ENCODE peak calls at places on chromosomes 12 and 14, in five cellular contexts. K is heart right ventricle; B is CD4-positive, alpha-beta T cell; J is uterus; T is endodermal cell. Q is an unnamed sample.

GRCh38 chr14:22071001-22071400 is 397.4 kb upstream of the OR4E1 start:
- DNase-seq in K (no peak), B (peak; percentile 39), J (no peak), T (no peak), Q (no peak)

GRCh38 chr12:131457028-131457310 is 253.9 kb upstream of the SFSWAP start:
- DNase-seq in K (no peak), B (no peak), J (no peak), T (no peak), Q (no peak)

GRCh38 chr14:69553221-69553620 is 21.4 kb downstream of the CCDC177 start:
- DNase-seq in K (no peak), B (no peak), J (no peak), T (no peak), Q (no peak)

GRCh38 chr14:32508281-32508680 is 179.2 kb downstream of the AKAP6 start:
- DNase-seq in K (no peak), B (no peak), J (no peak), T (no peak), Q (no peak)

GRCh38 chr14:93857081-93857480 is 68.8 kb upstream of the PRIMA1 start:
- DNase-seq in K (no peak), B (no peak), J (no peak), T (no peak), Q (no peak)

GRCh38 chr12:15963271-15963670 is 52.1 kb downstream of the DERA start:
- DNase-seq in K (no peak), B (no peak), J (no peak), T (no peak), Q (no peak)

GRCh38 chr12:57888407-57889157 is 42.1 kb upstream of the CTDSP2 start:
- DNase-seq in K (no peak), B (peak; percentile 41), J (peak; percentile 67), T (peak; percentile 88), Q (peak; percentile 66)

GRCh38 chr14:68961781-68962584 is 17.1 kb downstream of the ACTN1 start:
- DNase-seq in K (no peak), B (no peak), J (peak; percentile 80), T (peak; percentile 85), Q (peak; percentile 27)

GRCh38 chr12:110917467-110917866 is 2.9 kb downstream of the MYL2 start:
- DNase-seq in K (no peak), B (no peak), J (no peak), T (peak; percentile 64), Q (no peak)

GRCh38 chr12:119911147-119911546 is 34.0 kb upstream of the CIT start:
- DNase-seq in K (no peak), B (no peak), J (no peak), T (no peak), Q (no peak)

GRCh38 chr12:96456265-96456974 is 33.0 kb upstream of the CFAP54 start:
- DNase-seq in K (no peak), B (no peak), J (no peak), T (no peak), Q (no peak)

GRCh38 chr14:101369916-101370592 is 191.2 kb upstream of the DIO3 start:
- DNase-seq in K (no peak), B (no peak), J (peak; percentile 15), T (no peak), Q (no peak)

GRCh38 chr14:70982204-70982603 is 74.9 kb downstream of the PCNX1 start:
- DNase-seq in K (no peak), B (no peak), J (no peak), T (no peak), Q (no peak)

GRCh38 chr14:95953111-95953724 is 76.6 kb downstream of the TUNAR start:
- DNase-seq in K (no peak), B (no peak), J (no peak), T (peak; percentile 72), Q (no peak)

GRCh38 chr14:95463173-95463901 is 53.1 kb downstream of the SYNE3 start:
- DNase-seq in K (no peak), B (peak; percentile 46), J (no peak), T (no peak), Q (no peak)

GRCh38 chr12:66087365-66087943 is 43.1 kb downstream of the LLPH start:
- DNase-seq in K (peak; percentile 21), B (peak; percentile 33), J (peak; percentile 61), T (peak; percentile 88), Q (peak; percentile 3)

GRCh38 chr12:56190695-56191155 is 1.4 kb upstream of the SMARCC2 start:
- DNase-seq in K (no peak), B (no peak), J (no peak), T (peak; percentile 72), Q (no peak)

GRCh38 chr14:95291859-95292542 is 27.7 kb downstream of the CLMN start:
- DNase-seq in K (peak; percentile 76), B (no peak), J (peak; percentile 61), T (no peak), Q (peak; percentile 27)

DNA sequence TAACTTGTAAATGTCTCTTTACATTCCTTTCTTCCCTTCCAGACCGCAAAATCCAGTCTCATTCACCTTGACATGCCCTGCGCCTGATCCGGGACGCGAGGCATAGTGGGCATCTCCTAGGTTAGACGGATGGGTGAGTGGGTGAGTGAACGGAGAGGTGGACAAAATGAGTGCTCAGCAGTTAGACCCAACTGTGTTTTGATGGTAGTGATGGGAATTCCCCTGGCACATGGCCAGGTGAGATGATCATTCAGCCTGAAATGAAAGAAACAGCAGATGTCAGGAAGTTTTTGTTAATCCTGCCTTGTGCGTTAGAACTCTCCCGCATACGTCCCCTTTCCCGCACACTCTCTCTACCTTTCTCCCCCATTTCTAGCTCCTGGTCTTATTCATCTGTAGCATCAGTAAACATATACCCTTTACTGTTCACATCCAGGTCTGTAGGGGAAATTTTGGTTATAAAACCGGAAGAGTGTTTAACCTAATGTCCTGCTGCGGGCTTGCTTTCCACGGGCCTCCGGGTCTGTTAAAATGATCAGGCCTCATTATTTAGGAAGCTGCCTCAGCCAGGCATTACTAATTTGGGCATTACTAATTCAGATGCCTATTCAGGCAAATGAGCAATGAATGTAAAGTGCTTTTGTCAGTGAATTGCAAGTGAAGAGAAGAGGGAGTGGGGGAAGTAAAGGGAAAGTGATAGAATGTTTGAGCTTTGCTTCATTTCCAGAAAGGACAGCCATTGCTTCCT is 172.8 kb downstream of the ETV6 start:
- DNase-seq in K (no peak), B (peak; percentile 29), J (no peak), T (no peak), Q (no peak)
- H3K27ac ChIP-seq in K (no peak overlapping the region), B (no peak overlapping the region), J (no peak overlapping the region), T (peak overlapping the region; percentile 81), Q (peak overlapping the region; percentile 3)

DNA sequence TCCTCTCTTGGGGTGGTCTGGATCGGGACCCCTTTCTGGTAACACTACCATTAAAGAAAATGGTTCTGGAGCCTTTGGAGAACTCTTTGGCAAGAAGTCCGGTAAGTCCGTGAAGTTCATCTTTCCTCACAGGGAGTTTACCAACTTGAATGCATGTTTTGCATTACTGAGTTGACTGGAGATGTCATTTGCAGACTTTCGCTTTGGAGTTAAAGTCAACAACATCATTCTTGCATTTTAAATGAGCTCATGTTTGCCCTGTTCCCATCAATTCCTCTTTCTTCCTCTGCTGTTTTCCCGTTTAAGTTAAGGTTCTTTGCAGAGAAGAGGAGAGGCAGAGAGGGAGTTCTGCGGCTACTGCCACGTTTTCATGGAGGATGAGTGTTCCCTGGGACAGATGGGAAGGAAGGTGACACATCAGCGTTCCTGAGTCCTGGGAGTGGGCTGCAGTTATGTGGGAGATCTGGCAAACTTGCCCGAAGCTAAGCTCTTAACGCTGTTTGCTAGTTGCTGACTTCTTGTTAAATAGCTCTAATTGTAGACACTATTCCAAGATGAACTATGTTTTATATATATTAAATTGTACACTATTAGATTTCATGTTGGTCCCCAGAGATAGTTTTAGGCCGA is 18.8 kb upstream of the PRICKLE1 start:
- DNase-seq in K (no peak), B (no peak), J (no peak), T (peak; percentile 47), Q (no peak)
- H3K27ac ChIP-seq in K (no peak overlapping the region), B (no peak overlapping the region), J (no peak overlapping the region), T (no peak overlapping the region), Q (no peak overlapping the region)

DNA sequence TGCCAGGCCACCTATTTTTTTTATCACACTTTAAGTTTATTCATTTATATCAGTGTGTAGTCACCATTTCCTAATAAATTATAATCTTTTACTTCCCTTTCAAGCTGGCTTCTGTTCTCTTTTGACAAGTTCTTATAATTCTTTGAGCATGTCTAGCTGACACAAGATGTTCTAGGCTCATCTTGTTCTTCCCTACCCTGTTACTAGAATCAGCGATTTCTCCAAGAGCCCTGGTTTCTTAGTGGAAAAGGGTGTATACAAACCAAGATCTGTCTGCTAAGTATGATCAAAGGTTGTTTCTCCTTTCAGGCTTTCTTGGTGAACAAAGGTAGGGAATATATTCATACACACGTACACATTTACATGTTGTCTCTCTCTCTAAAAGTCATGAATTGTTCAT is 51.0 kb downstream of the FGD4 start:
- DNase-seq in K (no peak), B (no peak), J (no peak), T (no peak), Q (no peak)
- H3K27ac ChIP-seq in K (no peak overlapping the region), B (no peak overlapping the region), J (no peak overlapping the region), T (no peak overlapping the region), Q (no peak overlapping the region)

GRCh38 chr12:89083491-89083890 is 268.8 kb downstream of the DUSP6 start:
- DNase-seq in K (no peak), B (no peak), J (no peak), T (no peak), Q (no peak)
- H3K27ac ChIP-seq in K (no peak overlapping the region), B (no peak overlapping the region), J (no peak overlapping the region), T (no peak overlapping the region), Q (no peak overlapping the region)

Q was measured in caudate nucleus.